ENCODE peak calls at places on chromosomes 11 and 22, in four cellular contexts. K is A549, X is HepG2, V is K562. D is an unnamed sample.

GRCh38 chr22:50276143-50276542 is 6.0 kb upstream of the MAPK11 start:
- DNase-seq in X (peak), V (no peak), K (no peak), D (peak)

GRCh38 chr11:77199346-77199745 is 71.3 kb downstream of the MYO7A start:
- DNase-seq in V (no peak), K (no peak), X (no peak), D (no peak)

GRCh38 chr11:69504576-69505420 is 23.3 kb downstream of the LINC01488 start:
- DNase-seq in V (no peak), X (no peak), K (no peak), D (no peak)

GRCh38 chr11:31045335-31045734 is 324.2 kb downstream of the DCDC1 start:
- DNase-seq in V (no peak), K (no peak), X (peak), D (peak)

GRCh38 chr11:62804310-62805043 is 763 bp downstream of the NXF1 start:
- DNase-seq in V (peak), K (no peak), X (no peak), D (peak)

GRCh38 chr11:104572279-104572678 is 326.0 kb downstream of the CASP12 start:
- DNase-seq in V (no peak), K (no peak), X (no peak), D (no peak)

GRCh38 chr22:26822300-26822699 is 164.9 kb downstream of the MIAT start:
- DNase-seq in V (no peak), X (no peak), K (no peak), D (no peak)

GRCh38 chr11:94017446-94017845 is 3.7 kb upstream of the HEPHL1 start:
- DNase-seq in X (no peak), K (no peak), V (no peak), D (no peak)

GRCh38 chr11:71454470-71455113 is 1.6 kb downstream of the NADSYN1 start:
- DNase-seq in X (no peak), K (no peak), V (no peak), D (no peak)

GRCh38 chr22:19880786-19881569 is 26.3 kb upstream of the GNB1L start:
- DNase-seq in X (peak), V (peak), K (peak), D (no peak)

GRCh38 chr11:64204464-64204989 is 2.0 kb upstream of the FERMT3 start:
- DNase-seq in V (peak), X (peak), K (peak), D (peak)

GRCh38 chr11:47656284-47656915 is 14.0 kb upstream of the MTCH2 start:
- DNase-seq in X (no peak), V (no peak), K (no peak), D (no peak)

GRCh38 chr11:73270089-73270854 is 1.9 kb upstream of the P2RY6 start:
- DNase-seq in X (no peak), K (no peak), V (no peak), D (peak)

GRCh38 chr22:45919504-45920286 is 57.3 kb downstream of the WNT7B start:
- DNase-seq in K (no peak), V (no peak), X (no peak), D (no peak)

GRCh38 chr11:78651136-78651775 is 76.6 kb upstream of the NARS2 start:
- DNase-seq in X (no peak), K (no peak), V (no peak), D (no peak)

GRCh38 chr22:20979243-20979809 is 2.8 kb upstream of the LZTR1 start:
- DNase-seq in X (no peak), V (peak), K (no peak), D (no peak)

GRCh38 chr22:27795053-27795452 is 6.5 kb downstream of the MN1 start:
- DNase-seq in K (no peak), X (no peak), V (no peak), D (no peak)

GRCh38 chr11:35145249-35145648 is 6.3 kb downstream of the CD44 start:
- DNase-seq in X (no peak), K (no peak), V (peak), D (peak)

GRCh38 chr11:61827573-61828378 is at the start of gene FADS2:
- DNase-seq in X (peak), K (peak), V (no peak), D (peak)

GRCh38 chr22:24147666-24148065 is 33.6 kb upstream of the SUSD2 start:
- DNase-seq in V (no peak), K (no peak), X (no peak), D (no peak)

GRCh38 chr22:49953027-49953679 is 7.4 kb upstream of the PIM3 start:
- DNase-seq in X (no peak), V (no peak), K (no peak), D (no peak)

GRCh38 chr11:113274708-113275582 is 39.4 kb upstream of the TTC12 start:
- DNase-seq in V (peak), K (peak), X (no peak), D (peak)

GRCh38 chr11:72228229-72228843 is 3.8 kb downstream of the INPPL1 start:
- DNase-seq in K (no peak), X (no peak), V (no peak), D (no peak)

GRCh38 chr11:7020183-7020917 is at the start of the genes NLRP14 and ZNF214:
- DNase-seq in V (peak), X (peak), K (peak), D (no peak)

GRCh38 chr11:9219115-9219514 is 46.0 kb downstream of the DENND5A start:
- DNase-seq in X (no peak), V (no peak), K (no peak), D (no peak)

GRCh38 chr11:44243633-44244343 is 66.2 kb downstream of the ALX4 start:
- DNase-seq in V (peak), X (peak), K (peak), D (no peak)

GRCh38 chr11:57425565-57426438 is 1.1 kb downstream of the SLC43A3 start:
- DNase-seq in V (no peak), X (no peak), K (no peak), D (peak)

GRCh38 chr11:129951201-129951882 is 51.3 kb downstream of the PRDM10 start:
- DNase-seq in X (no peak), K (no peak), V (no peak), D (peak)

GRCh38 chr11:107592256-107592655 is 1.3 kb downstream of the ELMOD1 start:
- DNase-seq in V (no peak), K (no peak), X (no peak), D (no peak)

GRCh38 chr22:35064664-35065063 is 1.3 kb upstream of the ISX start:
- DNase-seq in V (peak), X (peak), K (no peak), D (peak)

DNA sequence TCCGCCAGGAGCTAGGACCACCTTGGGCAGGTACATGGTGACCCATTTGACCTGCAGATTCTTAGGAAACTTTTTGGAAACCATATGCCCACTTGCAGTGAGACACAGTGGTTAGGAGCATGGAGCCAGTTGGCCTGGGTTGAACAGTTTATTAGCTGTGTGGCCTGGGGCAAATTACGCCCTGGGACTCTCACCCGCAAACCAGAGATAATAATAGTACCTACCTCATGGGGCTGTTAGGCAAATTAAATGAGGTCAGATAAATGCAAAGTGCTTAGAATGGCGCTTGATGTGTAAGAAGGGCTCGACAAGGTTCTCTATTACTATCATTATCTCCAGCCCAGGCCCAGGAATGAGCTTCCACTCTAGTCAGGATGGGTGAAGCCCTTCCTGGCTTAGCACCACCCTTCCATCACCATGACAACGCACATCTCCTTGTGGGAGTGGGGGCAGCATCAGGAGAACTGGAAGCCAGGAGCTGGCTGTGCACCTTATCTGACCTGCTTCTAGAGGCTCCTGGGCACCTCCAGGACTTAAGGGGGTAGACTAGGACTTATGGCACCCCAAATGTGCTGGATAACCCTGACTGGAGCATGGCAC is 5.1 kb downstream of the SYT12 start:
- DNase-seq in X (no peak), K (no peak), V (no peak), D (no peak)
- TF ChIP-seq MAX in X (no peak), K (no peak), V (no peak), D (no peak)

GRCh38 chr11:111926505-111927391 is 8.0 kb downstream of the C11orf52 start:
- DNase-seq in X (peak), K (peak), V (peak), D (peak)
- TF ChIP-seq POLR2A in X (peak), K (peak), V (peak), D (peak)

DNA sequence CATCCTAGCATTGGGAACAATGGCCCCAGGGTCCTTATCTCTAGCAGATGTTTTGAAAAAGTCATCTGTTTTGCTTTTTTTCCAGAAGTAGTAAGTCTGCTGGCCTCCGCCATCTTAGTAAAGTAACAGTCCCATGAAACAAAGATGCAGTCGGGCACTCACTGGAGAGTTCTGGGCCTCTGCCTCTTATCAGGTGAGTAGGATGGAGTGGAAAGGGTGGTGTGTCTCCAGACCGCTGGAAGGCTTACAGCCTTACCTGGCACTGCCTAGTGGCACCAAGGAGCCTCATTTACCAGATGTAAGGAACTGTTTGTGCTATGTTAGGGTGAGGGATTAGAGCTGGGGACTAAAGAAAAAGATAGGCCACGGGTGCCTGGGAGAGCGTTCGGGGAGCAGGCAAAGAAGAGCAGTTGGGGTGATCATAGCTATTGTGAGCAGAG is 299 bp downstream of the CD3E start:
- DNase-seq in V (no peak), K (no peak), X (no peak), D (no peak)
- TF ChIP-seq MYC in V (no peak), K (no peak), X (no peak), D (no peak)

GRCh38 chr11:27863637-27864036 is 163.4 kb upstream of the BDNF start:
- DNase-seq in V (no peak), X (no peak), K (no peak), D (no peak)
- TF ChIP-seq MAX in V (no peak), X (no peak), K (no peak), D (no peak)

GRCh38 chr11:119377961-119378667 is 3.4 kb downstream of the USP2 start:
- DNase-seq in K (no peak), V (peak), X (no peak), D (no peak)

GRCh38 chr11:119380816-119381185 is 689 bp downstream of the USP2 start:
- DNase-seq in X (peak), V (peak), K (no peak), D (peak)

GRCh38 chr11:119377112-119377901 is 4.2 kb downstream of the USP2 start:
- DNase-seq in V (peak), K (no peak), X (no peak), D (no peak)

GRCh38 chr11:119380160-119380815 is 1.2 kb downstream of the USP2 start:
- DNase-seq in X (peak), V (peak), K (no peak), D (no peak)

GRCh38 chr11:119378851-119379465 is 2.5 kb downstream of the USP2 start:
- DNase-seq in K (no peak), V (peak), X (no peak), D (no peak)
- TF ChIP-seq POLR2A in K (no peak), V (no peak), X (no peak), D (no peak)

GRCh38 chr11:2788751-2789140 is 89.0 kb upstream of the KCNQ1OT1 start:
- DNase-seq in X (no peak), K (no peak), V (no peak), D (no peak)

GRCh38 chr11:2790581-2790925 is 90.8 kb upstream of the KCNQ1OT1 start:
- DNase-seq in V (no peak), K (no peak), X (no peak), D (no peak)

GRCh38 chr11:2791139-2791520 is 91.3 kb upstream of the KCNQ1OT1 start:
- DNase-seq in V (no peak), X (no peak), K (no peak), D (no peak)

GRCh38 chr11:2789331-2789730 is 89.5 kb upstream of the KCNQ1OT1 start:
- DNase-seq in K (no peak), V (no peak), X (no peak), D (no peak)

DNA sequence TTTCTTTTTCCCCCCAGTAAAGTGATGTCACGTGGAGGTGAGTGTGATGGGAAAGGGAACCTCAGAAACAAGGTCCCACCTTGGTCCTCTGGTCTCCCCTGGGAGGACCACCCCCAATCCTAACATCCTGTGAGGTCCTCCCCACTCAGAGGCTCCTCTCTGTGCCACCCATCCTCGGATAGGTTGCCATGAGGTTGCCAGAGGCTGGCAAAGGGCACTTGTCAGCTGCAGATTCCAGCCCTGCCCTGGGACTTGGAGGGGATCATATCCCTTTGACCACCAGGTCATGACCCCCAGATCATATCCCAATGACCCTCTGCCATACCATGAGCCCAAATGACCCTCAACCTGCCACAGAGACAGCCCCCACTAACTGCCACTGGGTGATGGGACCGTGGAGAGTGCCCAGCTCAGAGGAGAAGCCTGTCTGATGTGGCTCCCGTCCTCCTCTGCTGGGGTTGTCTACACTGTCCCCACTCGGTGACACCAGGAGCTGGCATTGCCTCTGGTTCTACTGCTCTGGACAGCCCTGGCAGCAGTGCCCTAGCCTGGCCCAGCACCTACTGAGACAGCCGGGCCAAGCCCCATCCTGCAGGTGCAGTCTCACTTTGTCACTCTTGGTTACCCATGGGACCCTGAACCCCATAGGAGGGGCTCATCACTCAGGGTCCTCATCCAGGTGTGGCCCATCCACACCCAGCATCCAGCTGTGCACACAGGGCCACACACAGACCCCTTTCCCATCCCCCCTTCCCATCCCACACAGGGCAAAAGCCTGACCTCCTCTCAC is 90.2 kb upstream of the KCNQ1OT1 start:
- DNase-seq in V (no peak), X (no peak), K (no peak), D (no peak)
- TF ChIP-seq MYC in V (no peak), X (no peak), K (no peak), D (no peak)

GRCh38 chr11:86179646-86180064 is 64.9 kb upstream of the EED start:
- DNase-seq in V (no peak), K (no peak), X (peak), D (no peak)
- TF ChIP-seq MAX in V (no peak), K (no peak), X (no peak), D (no peak)